ENCODE peak calls at places on chromosome 3, in five cellular contexts. One of them, this sample, is unnamed.

GRCh38 chr3:155112661-155113389 is 32.7 kb downstream of the MME start:
- DNase-seq in IMR-90: no peak
- DNase-seq in transverse colon: no peak
- DNase-seq in gastrocnemius medialis: no peak
- DNase-seq in breast epithelium: no peak
- DNase-seq in this sample: no peak

GRCh38 chr3:194283218-194284006 is 67.7 kb downstream of the CPN2 start:
- DNase-seq in transverse colon: peak
- DNase-seq in gastrocnemius medialis: no peak
- DNase-seq in IMR-90: no peak
- DNase-seq in breast epithelium: peak
- DNase-seq in this sample: no peak

GRCh38 chr3:107660316-107660976 is 137.7 kb downstream of the BBX start:
- DNase-seq in IMR-90: peak
- DNase-seq in transverse colon: no peak
- DNase-seq in breast epithelium: no peak
- DNase-seq in gastrocnemius medialis: no peak
- DNase-seq in this sample: no peak

GRCh38 chr3:196127308-196128040 is 45.6 kb upstream of the TFRC start:
- DNase-seq in IMR-90: no peak
- DNase-seq in transverse colon: peak
- DNase-seq in breast epithelium: no peak
- DNase-seq in gastrocnemius medialis: no peak
- DNase-seq in this sample: no peak

GRCh38 chr3:15527031-15527459 is 5.5 kb upstream of the COLQ start:
- DNase-seq in gastrocnemius medialis: no peak
- DNase-seq in IMR-90: peak
- DNase-seq in transverse colon: no peak
- DNase-seq in breast epithelium: no peak
- DNase-seq in this sample: no peak

GRCh38 chr3:81170298-81170697 is 591.1 kb downstream of the GBE1 start:
- DNase-seq in breast epithelium: no peak
- DNase-seq in transverse colon: no peak
- DNase-seq in IMR-90: no peak
- DNase-seq in gastrocnemius medialis: no peak
- DNase-seq in this sample: no peak

GRCh38 chr3:5197470-5198312 is 10.2 kb downstream of the EDEM1 start:
- DNase-seq in IMR-90: peak
- DNase-seq in transverse colon: no peak
- DNase-seq in gastrocnemius medialis: no peak
- DNase-seq in breast epithelium: no peak
- DNase-seq in this sample: no peak

GRCh38 chr3:157447026-157447694 is 10.5 kb downstream of the PTX3 start:
- DNase-seq in IMR-90: peak
- DNase-seq in breast epithelium: no peak
- DNase-seq in gastrocnemius medialis: no peak
- DNase-seq in transverse colon: no peak
- DNase-seq in this sample: no peak

GRCh38 chr3:50189274-50189673 is 2.1 kb upstream of the GNAT1 start:
- DNase-seq in IMR-90: peak
- DNase-seq in breast epithelium: peak
- DNase-seq in gastrocnemius medialis: peak
- DNase-seq in transverse colon: peak
- DNase-seq in this sample: peak

GRCh38 chr3:177567833-177568232 is 370.6 kb upstream of the TBL1XR1 start:
- DNase-seq in breast epithelium: no peak
- DNase-seq in IMR-90: no peak
- DNase-seq in transverse colon: no peak
- DNase-seq in gastrocnemius medialis: no peak
- DNase-seq in this sample: no peak

GRCh38 chr3:39177708-39178332 is 14.6 kb downstream of the XIRP1 start:
- DNase-seq in breast epithelium: peak
- DNase-seq in gastrocnemius medialis: peak
- DNase-seq in transverse colon: peak
- DNase-seq in IMR-90: peak
- DNase-seq in this sample: peak
- TF ChIP-seq POLR2A in breast epithelium: peak
- TF ChIP-seq POLR2A in gastrocnemius medialis: peak
- TF ChIP-seq POLR2A in transverse colon: peak
- TF ChIP-seq POLR2A in IMR-90: peak
- TF ChIP-seq POLR2A in this sample: no peak

GRCh38 chr3:129233538-129233937 is 15.9 kb upstream of the COPG1 start:
- DNase-seq in transverse colon: peak
- DNase-seq in IMR-90: no peak
- DNase-seq in gastrocnemius medialis: peak
- DNase-seq in breast epithelium: no peak
- DNase-seq in this sample: peak
- TF ChIP-seq CTCF in transverse colon: no peak
- TF ChIP-seq CTCF in IMR-90: no peak
- TF ChIP-seq CTCF in gastrocnemius medialis: no peak
- TF ChIP-seq CTCF in breast epithelium: no peak
- TF ChIP-seq CTCF in this sample: no peak

DNA sequence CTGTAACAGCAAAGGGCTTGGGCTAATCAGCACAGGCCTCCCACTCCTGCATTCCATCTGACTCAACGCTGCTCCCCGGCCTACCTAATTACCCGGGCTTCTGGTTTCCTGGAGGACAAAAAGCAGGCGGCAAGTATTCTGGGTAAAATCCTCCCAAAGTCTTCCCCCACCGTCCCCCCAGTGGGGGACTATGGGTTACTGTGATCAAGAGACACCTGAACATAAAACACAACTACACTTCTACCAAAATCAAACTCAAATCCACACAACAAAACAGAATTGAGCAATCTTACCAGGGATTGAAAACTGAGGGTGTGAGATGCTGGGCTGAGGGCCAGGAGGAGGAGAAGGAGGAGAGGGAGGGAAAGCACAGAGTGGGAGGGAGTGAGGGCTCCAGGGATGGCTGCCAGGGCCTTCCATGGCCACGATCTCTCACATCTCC is 8.9 kb upstream of the NCKIPSD start:
- DNase-seq in breast epithelium: peak
- DNase-seq in IMR-90: peak
- DNase-seq in transverse colon: peak
- DNase-seq in gastrocnemius medialis: peak
- DNase-seq in this sample: peak
- H3K4me3 ChIP-seq in breast epithelium: peak
- H3K4me3 ChIP-seq in IMR-90: peak
- H3K4me3 ChIP-seq in transverse colon: peak
- H3K4me3 ChIP-seq in gastrocnemius medialis: peak
- H3K4me3 ChIP-seq in this sample: peak

GRCh38 chr3:148698190-148698806 is 595 bp downstream of the AGTR1 start:
- DNase-seq in IMR-90: no peak
- DNase-seq in gastrocnemius medialis: no peak
- DNase-seq in transverse colon: no peak
- DNase-seq in breast epithelium: no peak
- DNase-seq in this sample: no peak

GRCh38 chr3:148694116-148694515 is 3.6 kb upstream of the AGTR1 start:
- DNase-seq in gastrocnemius medialis: no peak
- DNase-seq in breast epithelium: no peak
- DNase-seq in transverse colon: no peak
- DNase-seq in IMR-90: peak
- DNase-seq in this sample: no peak

DNA sequence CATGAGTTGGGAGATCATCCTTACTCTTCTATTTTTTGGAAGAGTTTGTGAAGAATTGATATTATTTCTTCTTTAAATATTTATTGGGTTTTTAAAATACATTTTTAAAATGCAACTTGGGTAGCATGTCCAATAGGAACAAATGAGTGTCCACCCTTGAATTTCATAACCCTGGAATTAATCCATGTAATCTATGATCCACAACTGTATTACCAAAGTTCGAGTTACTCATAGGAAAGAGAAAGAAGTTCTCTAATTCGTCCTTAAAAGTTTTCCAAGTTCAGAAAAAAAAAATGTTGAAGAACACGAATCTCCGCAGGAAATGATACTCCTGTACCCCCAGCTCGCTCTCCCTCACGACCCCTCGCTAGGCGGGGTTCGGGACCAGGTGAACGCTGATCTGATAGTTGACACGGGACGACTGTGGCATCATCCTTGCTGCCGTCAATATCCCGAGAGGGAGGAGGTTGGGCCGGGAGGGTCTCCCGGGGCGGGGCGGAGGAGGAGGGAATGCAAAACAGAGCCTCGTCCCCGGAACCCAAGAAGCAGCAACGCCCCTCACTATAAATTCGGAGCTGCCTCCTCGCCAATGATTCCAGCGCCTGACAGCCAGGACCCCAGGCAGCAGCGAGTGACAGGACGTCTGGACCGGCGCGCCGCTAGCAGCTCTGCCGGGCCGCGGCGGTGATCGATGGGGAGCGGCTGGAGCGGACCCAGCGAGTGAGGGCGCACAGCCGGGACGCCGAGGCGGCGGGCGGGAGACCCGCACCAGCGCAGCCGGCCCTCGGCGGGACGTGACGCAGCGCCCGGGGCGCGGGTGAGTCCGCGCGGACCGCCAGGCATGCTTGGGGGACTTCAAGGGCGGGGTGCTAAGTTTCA is at the start of gene AGTR1:
- DNase-seq in transverse colon: peak
- DNase-seq in IMR-90: peak
- DNase-seq in breast epithelium: peak
- DNase-seq in gastrocnemius medialis: peak
- DNase-seq in this sample: peak
- TF ChIP-seq POLR2A in transverse colon: no peak
- TF ChIP-seq POLR2A in IMR-90: no peak
- TF ChIP-seq POLR2A in breast epithelium: no peak
- TF ChIP-seq POLR2A in gastrocnemius medialis: peak
- TF ChIP-seq POLR2A in this sample: peak

GRCh38 chr3:146593776-146594175 is 11.4 kb downstream of the PLSCR5 start:
- DNase-seq in IMR-90: no peak
- DNase-seq in gastrocnemius medialis: no peak
- DNase-seq in transverse colon: no peak
- DNase-seq in breast epithelium: no peak
- DNase-seq in this sample: no peak

GRCh38 chr3:146585156-146585555 is 20.0 kb downstream of the PLSCR5 start:
- DNase-seq in transverse colon: no peak
- DNase-seq in gastrocnemius medialis: no peak
- DNase-seq in IMR-90: no peak
- DNase-seq in breast epithelium: no peak
- DNase-seq in this sample: no peak

GRCh38 chr3:146594843-146595482 is 10.2 kb downstream of the PLSCR5 start:
- DNase-seq in transverse colon: no peak
- DNase-seq in IMR-90: peak
- DNase-seq in breast epithelium: no peak
- DNase-seq in gastrocnemius medialis: no peak
- DNase-seq in this sample: no peak

GRCh38 chr3:146590521-146590920 is 14.6 kb downstream of the PLSCR5 start:
- DNase-seq in transverse colon: no peak
- DNase-seq in breast epithelium: no peak
- DNase-seq in gastrocnemius medialis: no peak
- DNase-seq in IMR-90: peak
- DNase-seq in this sample: no peak

GRCh38 chr3:146589899-146590508 is 15.1 kb downstream of the PLSCR5 start:
- DNase-seq in gastrocnemius medialis: no peak
- DNase-seq in breast epithelium: no peak
- DNase-seq in transverse colon: peak
- DNase-seq in IMR-90: peak
- DNase-seq in this sample: no peak
- TF ChIP-seq CTCF in gastrocnemius medialis: no peak
- TF ChIP-seq CTCF in breast epithelium: no peak
- TF ChIP-seq CTCF in transverse colon: peak
- TF ChIP-seq CTCF in IMR-90: peak
- TF ChIP-seq CTCF in this sample: peak

GRCh38 chr3:114542359-114542758 is 248.5 kb downstream of the TIGIT start:
- DNase-seq in breast epithelium: no peak
- DNase-seq in IMR-90: no peak
- DNase-seq in transverse colon: no peak
- DNase-seq in gastrocnemius medialis: no peak
- DNase-seq in this sample: no peak
- H3K4me3 ChIP-seq in breast epithelium: no peak
- H3K4me3 ChIP-seq in IMR-90: no peak
- H3K4me3 ChIP-seq in transverse colon: no peak
- H3K4me3 ChIP-seq in gastrocnemius medialis: no peak
- H3K4me3 ChIP-seq in this sample: no peak

This sample was measured in heart left ventricle.